ENCODE peak calls at places on chromosomes 13 and 19, in four cellular contexts. F is prostate gland, K is heart right ventricle, E is mammary epithelial cell. O is an unnamed sample.
A peak's percentile ranks its signal among the peaks of the same experiment; 100 is the strongest.

GRCh38 chr13:111903143-111903542 is 163.8 kb upstream of the SOX1 start:
- DNase-seq in K (no peak), E (no peak), F (no peak), O (no peak)

GRCh38 chr19:41540041-41540695 is 35.8 kb upstream of the CEACAM21 start:
- DNase-seq in F (no peak), K (no peak), E (no peak), O (no peak)

GRCh38 chr19:49879243-49879960 is 1.9 kb downstream of the TBC1D17 start:
- DNase-seq in K (no peak), E (no peak), F (no peak), O (peak; percentile 30)

GRCh38 chr19:3868770-3869456 is at the start of gene ZFR2:
- DNase-seq in F (no peak), E (no peak), K (no peak), O (no peak)

GRCh38 chr13:89097994-89098393 is 1426.8 kb downstream of the SLITRK5 start:
- DNase-seq in F (no peak), K (no peak), E (no peak), O (no peak)

GRCh38 chr19:16829822-16830289 is 658 bp downstream of the SIN3B start:
- DNase-seq in K (no peak), F (no peak), E (no peak), O (no peak)

GRCh38 chr19:18001837-18002345 is 6.1 kb upstream of the ARRDC2 start:
- DNase-seq in E (no peak), F (no peak), K (no peak), O (no peak)

GRCh38 chr13:49454388-49455015 is 10.4 kb downstream of the SETDB2 start:
- DNase-seq in K (no peak), F (no peak), E (no peak), O (no peak)

GRCh38 chr19:41866284-41866683 is 6.2 kb downstream of the RPS19 start:
- DNase-seq in K (no peak), E (no peak), F (no peak), O (no peak)

GRCh38 chr13:80036845-80037504 is 304.0 kb downstream of the SPRY2 start:
- DNase-seq in E (no peak), K (no peak), F (no peak), O (no peak)

GRCh38 chr19:3642987-3643386 is 16.4 kb upstream of the CACTIN start:
- DNase-seq in F (no peak), K (no peak), E (no peak), O (no peak)

GRCh38 chr13:98576215-98576945 is 527 bp downstream of the STK24 start:
- DNase-seq in K (peak; percentile 60), F (peak; percentile 72), E (peak; percentile 67), O (peak; percentile 66)

GRCh38 chr13:33931397-33931987 is 113.5 kb downstream of the RFC3 start:
- DNase-seq in E (peak; percentile 43), F (peak; percentile 37), K (peak; percentile 28), O (no peak)

GRCh38 chr19:55193481-55193880 is 13.4 kb upstream of the SYT5 start:
- DNase-seq in E (no peak), K (no peak), F (no peak), O (no peak)

GRCh38 chr13:24208314-24208713 is 47.8 kb downstream of the SPATA13 start:
- DNase-seq in F (no peak), K (no peak), E (peak; percentile 67), O (no peak)

GRCh38 chr19:17404621-17405249 is 695 bp downstream of the BST2 start:
- DNase-seq in K (no peak), E (no peak), F (no peak), O (no peak)

GRCh38 chr13:75787249-75787940 is 151.3 kb downstream of the LMO7 start:
- DNase-seq in F (no peak), K (no peak), E (peak; percentile 50), O (no peak)

GRCh38 chr19:49808762-49809154 is 4.3 kb downstream of the FUZ start:
- DNase-seq in F (peak; percentile 95), E (peak; percentile 44), K (peak; percentile 95), O (peak; percentile 91)

GRCh38 chr13:29494520-29494919 is 101.0 kb downstream of the SLC7A1 start:
- DNase-seq in K (no peak), E (no peak), F (no peak), O (no peak)

GRCh38 chr13:112143046-112143752 is 76.2 kb downstream of the SOX1 start:
- DNase-seq in F (no peak), K (no peak), E (no peak), O (no peak)

GRCh38 chr13:31201341-31202024 is 1.7 kb downstream of the B3GLCT start:
- DNase-seq in E (peak; percentile 44), F (peak; percentile 9), K (peak; percentile 63), O (no peak)

GRCh38 chr13:58051807-58052375 is 420.3 kb downstream of the PCDH17 start:
- DNase-seq in F (no peak), K (no peak), E (no peak), O (no peak)

GRCh38 chr13:24723206-24723605 is 40.8 kb upstream of the RNF17 start:
- DNase-seq in F (no peak), K (no peak), E (no peak), O (no peak)

GRCh38 chr13:36872621-36873020 is 47.4 kb downstream of the SMAD9 start:
- DNase-seq in E (no peak), F (peak; percentile 49), K (no peak), O (no peak)

GRCh38 chr13:33577037-33577436 is 240.9 kb upstream of the RFC3 start:
- DNase-seq in K (no peak), E (peak; percentile 5), F (no peak), O (no peak)

GRCh38 chr19:48490980-48491792 is 20.4 kb downstream of the LMTK3 start:
- DNase-seq in F (no peak), K (no peak), E (peak; percentile 42), O (no peak)

GRCh38 chr19:1783874-1784273 is 28.2 kb downstream of the ATP8B3 start:
- DNase-seq in F (no peak), E (no peak), K (no peak), O (no peak)
- H3K27me3 ChIP-seq in F (peaks cover 20% of the 10 kb centered on the region), E (no peaks in the 10 kb centered on the region), K (peaks cover 92% of the 10 kb centered on the region), O (peaks cover 14% of the 10 kb centered on the region)

DNA sequence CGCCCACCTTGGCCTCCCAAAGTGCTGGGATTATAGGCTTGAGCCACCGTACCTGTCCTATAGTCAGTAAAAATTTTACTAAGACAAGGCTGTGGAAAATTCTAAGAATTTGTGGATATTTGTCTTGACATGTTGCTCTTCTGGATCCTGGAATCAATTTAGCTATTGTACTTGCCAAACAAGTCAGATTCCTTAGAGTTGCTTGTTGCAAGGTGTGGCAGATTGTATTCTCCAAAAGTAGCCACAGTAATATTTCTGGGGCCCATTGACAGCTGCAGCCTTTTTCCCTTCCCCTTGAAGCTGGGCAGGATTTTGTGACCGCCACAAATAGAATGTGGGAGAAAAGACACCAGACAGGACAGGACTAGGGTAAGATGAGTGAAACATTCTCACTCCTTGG is 98.8 kb upstream of the TMTC4 start:
- DNase-seq in K (no peak), F (no peak), E (peak; percentile 43), O (no peak)
- H3K27ac ChIP-seq in K (no peak overlapping the region), F (no peak overlapping the region), E (peak overlapping the region; percentile 28), O (no peak overlapping the region)

GRCh38 chr13:114043421-114044053 is 69.7 kb upstream of the C13orf46 start:
- DNase-seq in F (no peak), K (peak; percentile 66), E (no peak), O (no peak)
- TF ChIP-seq CTCF in F (no peak), K (peak; percentile 28), E (no peak), O (no peak)

DNA sequence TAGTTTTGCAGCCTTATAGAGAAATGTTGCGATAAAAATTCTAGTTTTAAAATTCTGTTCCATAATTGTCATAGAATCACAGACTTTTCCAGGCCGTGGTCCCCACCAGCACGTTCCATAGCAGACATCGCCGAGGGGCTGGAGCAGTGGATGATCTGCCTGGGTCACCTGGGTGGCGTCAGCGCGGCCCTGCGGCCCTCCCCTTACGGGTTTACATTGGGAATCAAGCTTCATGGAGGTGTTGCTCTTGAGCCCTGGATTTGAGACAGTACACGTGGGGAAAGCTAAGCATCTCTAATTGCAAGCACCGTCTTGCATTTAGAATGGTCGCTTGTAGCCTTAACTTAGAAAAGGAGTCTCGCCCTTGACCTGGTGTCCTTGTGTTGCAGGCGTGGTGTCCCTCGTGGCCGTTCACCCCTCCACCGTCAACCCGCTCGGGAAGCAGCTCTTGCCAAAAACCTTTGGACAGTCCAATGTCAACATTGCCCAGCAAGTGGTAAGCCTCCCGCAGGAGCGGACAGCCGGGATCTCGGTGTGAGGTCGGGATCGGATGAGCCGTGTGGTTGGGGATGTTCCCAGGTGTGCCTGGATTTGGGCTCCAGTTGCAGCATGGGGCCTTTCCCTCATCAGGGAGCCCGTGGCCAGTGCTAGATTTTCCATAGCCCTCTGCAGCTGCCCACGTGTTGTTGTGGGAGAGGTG is 35.1 kb downstream of the ATP4B start:
- DNase-seq in K (no peak), F (no peak), E (no peak), O (peak; percentile 42)
- H3K27me3 ChIP-seq in K (no peaks in the 10 kb centered on the region), F (no peaks in the 10 kb centered on the region), E (no peaks in the 10 kb centered on the region), O (no peaks in the 10 kb centered on the region)

DNA sequence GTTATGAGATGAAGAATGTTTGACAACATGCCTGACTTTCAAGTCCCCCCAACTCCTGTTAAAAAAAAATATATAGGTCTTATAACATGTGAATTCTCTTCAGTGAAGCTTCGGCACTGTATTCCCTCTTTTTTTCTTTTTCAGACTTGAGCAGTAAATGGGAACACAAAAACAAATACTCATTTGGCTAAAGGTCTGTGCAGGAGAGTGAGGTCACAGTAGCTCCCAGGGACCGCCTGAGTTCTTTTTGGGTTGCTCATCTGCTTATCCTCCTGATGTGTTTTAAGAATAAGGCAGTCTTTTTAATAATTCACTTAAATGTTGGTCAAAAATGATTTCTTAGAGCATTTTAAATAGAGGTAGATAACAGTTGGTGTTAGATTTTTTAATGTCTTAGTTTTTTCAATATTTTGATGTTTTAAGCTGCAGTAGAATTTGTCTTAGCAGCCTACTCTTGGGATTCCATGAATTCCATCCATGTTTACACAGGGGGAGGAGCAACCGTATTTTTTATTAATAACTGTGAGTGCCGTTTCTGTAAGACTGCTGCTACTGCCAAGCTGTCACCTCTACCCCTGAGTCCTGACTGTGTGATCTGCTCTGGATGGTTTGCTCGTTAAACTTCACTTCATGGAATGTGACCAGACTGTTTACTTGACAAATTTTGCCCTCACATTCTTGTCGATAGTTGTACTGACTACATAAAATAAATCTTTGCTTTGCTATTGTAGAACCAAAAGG is 14.9 kb downstream of the HNRNPM start:
- DNase-seq in K (no peak), E (no peak), F (no peak), O (no peak)
- H3K27ac ChIP-seq in K (no peak overlapping the region), E (no peak overlapping the region), F (peak overlapping the region; percentile 32), O (no peak overlapping the region)

GRCh38 chr19:5131031-5131865 is 162.3 kb downstream of the KDM4B start:
- DNase-seq in E (no peak), K (no peak), F (no peak), O (no peak)
- TF ChIP-seq CTCF in E (no peak), K (no peak), F (no peak), O (no peak)

GRCh38 chr13:96119921-96120320 is 30.0 kb downstream of the HS6ST3 start:
- DNase-seq in F (no peak), K (no peak), E (no peak), O (no peak)
- H3K27me3 ChIP-seq in F (no peaks in the 10 kb centered on the region), K (no peaks in the 10 kb centered on the region), E (no peaks in the 10 kb centered on the region), O (no peaks in the 10 kb centered on the region)

DNA sequence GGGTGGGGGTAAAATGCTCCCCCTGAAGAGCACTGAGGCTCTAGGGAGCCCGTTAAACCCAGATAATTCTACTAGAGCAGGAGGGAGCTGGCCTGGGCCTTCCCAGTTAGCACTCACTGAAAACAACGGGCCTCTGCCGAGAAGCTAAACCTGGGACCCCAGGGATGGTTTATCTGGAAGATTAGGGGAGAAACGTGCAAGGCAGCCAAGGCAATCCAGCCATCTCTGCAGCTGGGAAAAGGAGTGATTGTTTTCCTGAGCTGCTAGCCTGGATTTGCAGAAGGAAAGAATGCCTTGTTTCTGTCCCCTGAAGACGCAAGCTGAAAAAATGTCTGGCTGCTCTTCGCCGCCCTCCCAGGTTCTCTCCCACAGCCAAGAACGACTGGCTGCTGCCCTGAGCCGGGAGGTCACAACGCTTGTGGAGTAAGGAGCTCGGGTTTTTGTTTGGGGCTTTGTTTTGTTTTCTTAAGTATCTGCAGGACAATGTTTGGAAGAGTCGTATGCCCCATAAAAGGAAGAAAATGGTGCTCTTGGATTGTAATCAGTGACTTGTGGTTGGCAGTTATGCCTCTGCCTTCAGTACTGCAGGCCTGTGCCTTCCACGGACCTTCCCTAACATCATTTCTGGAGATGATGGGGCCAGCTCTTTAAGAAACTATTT is 31.5 kb downstream of the COL4A2 start:
- DNase-seq in F (no peak), E (no peak), K (peak; percentile 70), O (no peak)
- H3K27ac ChIP-seq in F (peak overlapping the region; percentile 77), E (no peak overlapping the region), K (peak overlapping the region; percentile 78), O (no peak overlapping the region)

O was measured in pancreas.